ENCODE peak calls at places on chromosomes 3 and 15, in seven cellular contexts. N, Z, B, U, S, V and K are unnamed samples.

GRCh38 chr3:56878046-56878445 is 76.3 kb upstream of the ARHGEF3 start:
- DNase-seq in N (peak; percentile 43), Z (peak; percentile 28), B (no peak), U (peak; percentile 55), S (no peak), V (no peak), K (no peak)

GRCh38 chr15:99432271-99433025 is 133.3 kb upstream of the MEF2A start:
- DNase-seq in N (no peak), Z (no peak), B (no peak), U (peak; percentile 24), S (no peak), V (no peak), K (no peak)

GRCh38 chr3:157079677-157080369 is 80.1 kb downstream of the CCNL1 start:
- DNase-seq in N (no peak), Z (peak; percentile 36), B (no peak), U (no peak), S (no peak), V (no peak), K (no peak)

GRCh38 chr3:126029241-126029640 is 54.7 kb downstream of the SLC41A3 start:
- DNase-seq in N (no peak), Z (no peak), B (no peak), U (no peak), S (no peak), V (no peak), K (no peak)

GRCh38 chr3:8660271-8660731 is 15.7 kb upstream of the SSUH2 start:
- DNase-seq in N (no peak), Z (peak; percentile 83), B (no peak), U (no peak), S (no peak), V (no peak), K (no peak)

GRCh38 chr3:142641504-142641903 is 45.3 kb downstream of the PLS1 start:
- DNase-seq in N (no peak), Z (no peak), B (no peak), U (no peak), S (no peak), V (no peak), K (no peak)

GRCh38 chr3:58666683-58667082 is at the start of gene FAM3D:
- DNase-seq in N (no peak), Z (no peak), B (no peak), U (no peak), S (no peak), V (peak; percentile 81), K (no peak)

GRCh38 chr15:78536134-78536533 is 4.1 kb upstream of the PSMA4 start:
- DNase-seq in N (no peak), Z (peak; percentile 28), B (no peak), U (no peak), S (no peak), V (no peak), K (no peak)

GRCh38 chr3:173371848-173372487 is 25.6 kb upstream of the NLGN1 start:
- DNase-seq in N (no peak), Z (peak; percentile 45), B (peak; percentile 59), U (no peak), S (peak; percentile 29), V (peak; percentile 25), K (peak; percentile 26)

GRCh38 chr3:123449092-123449985 is 449 bp upstream of the ADCY5 start:
- DNase-seq in N (no peak), Z (peak; percentile 18), B (peak; percentile 80), U (no peak), S (peak; percentile 37), V (no peak), K (no peak)

GRCh38 chr3:72171461-72171860 is 386.5 kb upstream of the PROK2 start:
- DNase-seq in N (no peak), Z (no peak), B (no peak), U (peak; percentile 47), S (no peak), V (no peak), K (no peak)

GRCh38 chr3:184320099-184320445 is 5.7 kb downstream of the EIF4G1 start:
- DNase-seq in N (no peak), Z (peak; percentile 97), B (peak; percentile 81), U (peak; percentile 97), S (no peak), V (peak; percentile 80), K (peak; percentile 89)

GRCh38 chr3:191356586-191357439 is 26.5 kb upstream of the UTS2B start:
- DNase-seq in N (no peak), Z (peak; percentile 88), B (peak; percentile 24), U (no peak), S (no peak), V (no peak), K (no peak)